ENCODE peak calls at places on chromosome 13, in five cellular contexts. B is body of pancreas, V is NB4, E is A549, Q is heart left ventricle. C is an unnamed sample.

GRCh38 chr13:72424059-72424458 is 303.4 kb downstream of the MZT1 start:
- DNase-seq in B (no peak), V (no peak), E (no peak), Q (no peak), C (no peak)

GRCh38 chr13:24627090-24627714 is 53.0 kb upstream of the ATP12A start:
- DNase-seq in B (peak), V (no peak), E (peak), Q (no peak), C (no peak)

GRCh38 chr13:40433577-40433976 is 232.9 kb downstream of the FOXO1 start:
- DNase-seq in B (no peak), V (peak), E (no peak), Q (no peak), C (no peak)

GRCh38 chr13:109200556-109200955 is 571.1 kb downstream of the MYO16 start:
- DNase-seq in B (no peak), V (no peak), E (no peak), Q (no peak), C (no peak)

GRCh38 chr13:84360843-84361242 is 478.6 kb upstream of the SLITRK1 start:
- DNase-seq in B (no peak), V (no peak), E (no peak), Q (no peak), C (no peak)

GRCh38 chr13:43019811-43020210 is 3.6 kb upstream of the DNAJC15 start:
- DNase-seq in B (no peak), V (no peak), E (no peak), Q (no peak), C (no peak)

GRCh38 chr13:77966671-77967070 is 48.0 kb upstream of the EDNRB start:
- DNase-seq in B (no peak), V (no peak), E (no peak), Q (no peak), C (no peak)

GRCh38 chr13:63088226-63088625 is 1672.6 kb upstream of the PCDH20 start:
- DNase-seq in B (no peak), V (no peak), E (no peak), Q (no peak), C (no peak)

GRCh38 chr13:27959976-27960361 is 9.1 kb downstream of the CDX2 start:
- DNase-seq in B (no peak), V (no peak), E (no peak), Q (no peak), C (no peak)

GRCh38 chr13:107866666-107867623 is 348.4 kb downstream of the LIG4 start:
- DNase-seq in B (no peak), V (no peak), E (no peak), Q (no peak), C (no peak)

GRCh38 chr13:45728759-45729158 is 26.6 kb downstream of the CBY2 start:
- DNase-seq in B (no peak), V (peak), E (peak), Q (no peak), C (peak)

GRCh38 chr13:112102243-112102642 is 35.3 kb downstream of the SOX1 start:
- DNase-seq in B (no peak), V (peak), E (no peak), Q (no peak), C (no peak)

GRCh38 chr13:86591862-86592261 is 792.6 kb upstream of the SLITRK6 start:
- DNase-seq in B (no peak), V (no peak), E (no peak), Q (no peak), C (no peak)

GRCh38 chr13:64928704-64929499 is 2301.2 kb downstream of the PCDH9 start:
- DNase-seq in B (no peak), V (no peak), E (no peak), Q (no peak), C (no peak)

GRCh38 chr13:93233997-93234416 is 7.4 kb downstream of the GPC6 start:
- DNase-seq in B (no peak), V (peak), E (no peak), Q (no peak), C (no peak)

GRCh38 chr13:37618554-37618953 is 20.0 kb upstream of the POSTN start:
- DNase-seq in B (no peak), V (no peak), E (no peak), Q (no peak), C (no peak)

GRCh38 chr13:98103531-98103930 is 39.4 kb upstream of the FARP1 start:
- DNase-seq in B (no peak), V (no peak), E (no peak), Q (no peak), C (no peak)

GRCh38 chr13:93963266-93964131 is 516.0 kb downstream of the DCT start:
- DNase-seq in B (no peak), V (no peak), E (peak), Q (no peak), C (no peak)

GRCh38 chr13:111912991-111913781 is 153.8 kb upstream of the SOX1 start:
- DNase-seq in B (no peak), V (no peak), E (no peak), Q (no peak), C (no peak)

GRCh38 chr13:48292650-48293049 is 10.9 kb upstream of the RB1 start:
- DNase-seq in B (no peak), V (no peak), E (no peak), Q (no peak), C (no peak)

GRCh38 chr13:27170221-27170520 is 1.4 kb downstream of the USP12 start:
- DNase-seq in B (no peak), V (peak), E (no peak), Q (no peak), C (no peak)

GRCh38 chr13:75468098-75468497 is 13.9 kb downstream of the TBC1D4 start:
- DNase-seq in B (no peak), V (no peak), E (no peak), Q (no peak), C (no peak)

DNA sequence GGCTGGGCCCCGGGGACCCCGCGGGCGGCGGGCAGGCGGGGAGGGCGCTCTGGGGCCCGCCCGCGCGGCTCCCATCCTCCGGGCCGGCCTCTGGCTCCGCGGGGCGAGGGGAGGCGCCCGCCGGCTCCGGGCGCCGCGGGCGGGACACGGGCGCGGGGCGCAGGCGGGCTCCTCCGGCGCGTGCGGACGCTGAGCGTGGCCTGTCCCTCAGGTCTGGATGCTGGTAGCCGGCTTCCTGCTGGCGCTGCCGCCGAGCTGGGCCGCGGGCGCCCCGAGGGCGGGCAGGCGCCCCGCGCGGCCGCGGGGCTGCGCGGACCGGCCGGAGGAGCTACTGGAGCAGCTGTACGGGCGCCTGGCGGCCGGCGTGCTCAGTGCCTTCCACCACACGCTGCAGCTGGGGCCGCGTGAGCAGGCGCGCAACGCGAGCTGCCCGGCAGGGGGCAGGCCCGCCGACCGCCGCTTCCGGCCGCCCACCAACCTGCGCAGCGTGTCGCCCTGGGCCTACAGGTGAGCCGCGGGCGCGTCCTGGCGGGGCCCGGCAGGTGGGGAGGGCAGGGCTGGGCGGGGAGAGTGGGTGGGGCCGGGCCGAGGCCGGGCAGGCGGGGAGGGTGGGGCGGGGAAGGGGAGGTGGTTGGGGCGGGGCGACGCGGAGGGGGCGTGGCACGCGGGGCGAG is 423 bp downstream of the IL17D start:
- DNase-seq in B (peak), V (peak), E (peak), Q (peak), C (peak)
- TF ChIP-seq POLR2A in B (peak), V (peak), E (peak), Q (no peak), C (no peak)

GRCh38 chr13:105921711-105922110 is 613.8 kb downstream of the EFNB2 start:
- DNase-seq in B (no peak), V (no peak), E (no peak), Q (no peak), C (no peak)

GRCh38 chr13:105915451-105915850 is 620.0 kb downstream of the EFNB2 start:
- DNase-seq in B (no peak), V (no peak), E (no peak), Q (no peak), C (no peak)

GRCh38 chr13:105914637-105915036 is 620.8 kb downstream of the EFNB2 start:
- DNase-seq in B (no peak), V (no peak), E (no peak), Q (no peak), C (no peak)

GRCh38 chr13:105920375-105920774 is 615.1 kb downstream of the EFNB2 start:
- DNase-seq in B (no peak), V (peak), E (no peak), Q (no peak), C (no peak)

DNA sequence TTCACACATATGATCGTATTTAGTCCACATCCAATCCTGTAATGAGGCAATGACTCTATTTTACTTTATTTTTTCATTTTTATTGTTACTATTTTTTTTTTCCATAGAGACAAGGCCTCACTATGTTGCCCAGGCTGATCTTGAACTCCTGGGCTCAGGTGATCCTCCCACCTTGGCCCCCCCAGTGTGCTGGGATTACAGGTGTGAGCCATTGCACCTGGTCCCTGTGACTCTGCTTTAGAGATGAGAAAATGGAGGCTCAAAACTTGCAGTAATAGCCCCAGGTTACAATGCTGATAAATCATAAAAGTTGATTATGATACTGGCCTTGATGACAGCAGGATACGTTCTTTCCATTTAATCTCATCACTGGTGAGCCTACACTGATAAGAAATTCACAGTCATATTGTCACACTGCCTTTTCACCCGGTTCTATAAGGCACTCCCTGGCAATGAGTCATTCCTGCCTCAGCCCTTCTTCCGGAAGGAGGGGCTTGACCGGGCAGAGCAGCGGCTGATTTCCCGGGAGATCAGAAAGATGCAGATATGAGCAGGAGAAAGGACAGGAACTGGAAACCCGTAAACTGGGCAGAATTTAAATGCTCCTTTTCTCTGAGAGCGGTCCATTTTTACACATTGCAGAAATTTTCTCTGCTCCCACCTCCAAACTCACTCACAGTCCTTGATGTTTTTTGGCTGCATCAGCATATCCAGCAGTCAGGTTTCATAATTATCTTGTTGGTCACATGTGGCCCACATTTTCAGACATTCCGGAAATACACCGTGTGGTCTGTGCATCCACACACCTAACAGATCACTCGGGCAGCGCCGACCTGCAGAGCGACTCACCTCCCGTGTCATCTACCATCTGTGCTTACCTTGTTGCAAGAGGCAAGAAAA is 616.4 kb downstream of the EFNB2 start:
- DNase-seq in B (peak), V (peak), E (peak), Q (no peak), C (peak)
- TF ChIP-seq POLR2A in B (no peak), V (no peak), E (no peak), Q (no peak), C (no peak)

GRCh38 chr13:114062341-114062740 is 70.1 kb downstream of the RASA3 start:
- DNase-seq in B (no peak), V (no peak), E (no peak), Q (peak), C (no peak)

GRCh38 chr13:114065141-114065925 is 67.1 kb downstream of the RASA3 start:
- DNase-seq in B (peak), V (peak), E (peak), Q (peak), C (peak)

GRCh38 chr13:114064516-114065140 is 67.8 kb downstream of the RASA3 start:
- DNase-seq in B (no peak), V (no peak), E (no peak), Q (peak), C (no peak)

GRCh38 chr13:114062754-114063153 is 69.7 kb downstream of the RASA3 start:
- DNase-seq in B (no peak), V (peak), E (no peak), Q (peak), C (no peak)

DNA sequence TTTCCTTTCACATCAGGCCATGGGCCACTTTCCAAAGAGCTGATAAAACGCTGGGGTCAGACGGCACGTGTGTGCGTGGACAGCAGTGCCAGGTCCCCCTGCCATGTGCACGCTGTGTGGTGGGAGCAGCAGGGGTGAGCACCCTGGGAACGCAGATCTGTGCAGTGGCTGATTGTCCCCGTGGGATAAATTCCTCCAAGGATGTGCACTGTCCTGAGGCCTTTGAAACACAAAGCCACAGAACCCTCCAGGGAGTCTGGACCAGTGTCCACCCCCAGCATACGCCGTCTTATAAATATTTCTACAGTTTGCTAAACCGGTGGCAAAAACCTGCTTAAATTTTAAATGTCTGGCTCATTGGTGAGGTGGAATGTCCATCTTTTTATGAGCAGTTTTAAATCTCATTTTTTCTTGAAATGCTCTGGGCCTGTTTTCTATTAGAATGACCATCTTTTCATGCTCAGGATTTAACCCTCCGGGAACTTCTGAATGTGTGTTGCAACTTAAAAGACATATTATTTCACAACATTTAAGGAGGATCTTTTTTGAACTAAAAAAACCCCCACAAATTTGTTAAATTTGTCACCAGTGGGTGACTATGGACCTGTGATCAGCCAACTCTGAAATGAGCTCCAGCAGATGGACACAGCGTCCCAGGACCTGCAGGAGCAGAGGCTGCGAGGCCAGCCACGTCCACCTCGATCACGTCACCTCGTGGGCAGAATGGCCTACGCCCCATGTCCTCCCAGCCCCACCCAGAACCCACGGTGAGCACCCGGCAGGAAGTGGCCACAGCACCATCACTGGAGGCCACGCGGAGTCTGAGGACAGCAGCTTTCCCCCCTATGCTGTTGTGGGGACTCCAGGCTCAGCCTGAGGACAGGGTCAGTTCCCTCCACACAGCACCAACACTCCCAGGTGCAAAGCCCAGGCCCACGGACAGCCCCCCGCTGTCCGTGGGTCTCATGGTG is 68.6 kb downstream of the RASA3 start:
- DNase-seq in B (peak), V (peak), E (no peak), Q (peak), C (no peak)
- TF ChIP-seq POLR2A in B (no peak), V (peak), E (peak), Q (no peak), C (no peak)

DNA sequence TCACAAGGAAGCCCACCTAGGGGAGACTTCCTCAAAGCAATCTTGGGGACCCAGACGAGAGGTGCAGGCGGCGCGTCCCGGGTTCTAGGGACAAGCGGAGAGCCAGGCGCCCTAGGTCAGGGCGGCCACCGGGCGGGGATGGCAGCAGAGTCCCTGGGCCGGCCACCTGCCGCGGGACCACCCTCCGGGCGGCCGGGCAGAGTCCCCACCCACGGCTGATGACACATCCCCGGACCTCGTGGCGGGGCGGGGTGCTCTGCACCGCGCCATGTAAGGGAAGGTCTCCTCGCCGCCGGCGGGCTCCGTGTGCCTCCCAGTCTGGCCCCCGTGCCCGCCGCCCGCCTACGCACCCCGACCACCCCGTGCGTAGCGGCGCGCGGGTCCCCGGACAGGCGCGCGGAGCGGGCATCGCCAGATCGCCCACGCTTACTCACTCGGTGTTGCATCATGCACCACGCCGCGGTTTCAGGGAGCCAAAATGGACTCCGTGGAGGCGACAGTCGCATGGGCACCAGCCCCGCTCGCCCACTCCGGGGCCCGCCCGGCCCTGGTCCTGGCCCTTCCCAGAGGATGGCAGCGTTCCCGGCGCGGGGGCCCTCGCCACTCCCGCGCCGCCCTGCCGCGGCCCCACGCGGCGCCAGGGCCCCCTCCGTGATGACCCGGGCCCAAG is 643 bp downstream of the SLC7A1 start:
- DNase-seq in B (peak), V (peak), E (peak), Q (peak), C (peak)
- TF ChIP-seq POLR2A in B (peak), V (peak), E (peak), Q (no peak), C (peak)

DNA sequence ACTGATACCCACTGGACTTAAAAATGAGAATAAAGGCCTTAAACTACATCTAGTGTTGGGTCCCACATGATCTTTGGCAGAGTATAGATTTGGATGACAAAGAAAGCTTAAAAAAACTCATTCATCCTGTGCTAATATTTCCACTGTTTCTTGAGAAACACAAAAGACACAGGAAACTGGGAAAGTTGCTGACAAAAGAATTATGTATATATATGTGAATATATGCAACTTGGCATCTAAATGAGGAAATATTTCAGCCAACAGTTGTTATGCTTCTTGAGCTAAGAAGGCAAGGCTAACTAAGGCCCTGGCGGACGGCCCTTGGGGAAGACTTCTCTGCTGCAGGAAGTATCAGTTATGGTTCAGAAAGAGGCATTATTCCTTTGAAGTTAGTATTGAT is 491.9 kb downstream of the DIAPH3 start:
- DNase-seq in B (no peak), V (no peak), E (no peak), Q (no peak), C (no peak)
- TF ChIP-seq POLR2A in B (no peak), V (no peak), E (no peak), Q (no peak), C (no peak)

GRCh38 chr13:110523180-110523579 is 38.3 kb downstream of the RAB20 start:
- DNase-seq in B (no peak), V (peak), E (no peak), Q (no peak), C (no peak)

GRCh38 chr13:110525328-110526319 is 35.9 kb downstream of the RAB20 start:
- DNase-seq in B (no peak), V (no peak), E (no peak), Q (no peak), C (no peak)

GRCh38 chr13:110521946-110522345 is 39.6 kb downstream of the RAB20 start:
- DNase-seq in B (peak), V (peak), E (no peak), Q (no peak), C (no peak)

GRCh38 chr13:110523838-110524237 is 37.7 kb downstream of the RAB20 start:
- DNase-seq in B (no peak), V (no peak), E (no peak), Q (no peak), C (no peak)

DNA sequence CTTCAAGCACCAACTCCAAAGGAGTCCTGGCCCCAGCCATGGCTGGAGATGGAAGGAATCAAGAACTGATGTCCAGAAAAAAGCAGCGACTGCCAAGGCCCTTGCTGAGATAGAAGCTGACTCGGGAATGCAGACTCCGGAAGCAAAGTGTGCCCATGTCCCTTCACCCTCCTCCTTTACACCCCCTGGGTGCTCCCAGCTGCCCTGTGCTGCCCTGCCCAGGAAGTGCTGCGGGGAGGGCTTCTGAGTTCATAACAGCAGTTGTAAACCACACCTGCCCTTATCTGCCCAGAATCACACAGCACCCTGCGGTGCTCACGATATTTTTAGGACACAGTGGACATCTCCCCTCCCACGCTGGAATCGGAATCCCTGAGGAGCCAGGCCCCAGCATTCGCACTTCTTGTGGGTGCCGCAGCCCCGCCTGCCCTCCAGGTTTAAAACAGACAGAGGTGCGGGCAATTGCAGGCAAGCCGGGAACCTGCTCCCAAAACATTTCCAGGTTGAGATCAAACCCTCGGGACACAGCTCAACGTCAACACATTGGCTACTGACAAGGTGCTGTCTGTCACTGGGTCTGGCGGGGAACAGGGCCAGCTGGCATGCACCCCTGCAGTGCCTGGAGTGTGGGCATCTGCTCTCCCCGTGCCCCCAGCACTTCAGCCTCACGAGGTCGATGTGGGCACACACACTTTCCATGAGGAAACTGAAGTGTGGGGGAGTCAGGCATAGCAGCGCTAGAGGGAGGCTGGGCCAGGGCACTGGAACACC is 36.9 kb downstream of the RAB20 start:
- DNase-seq in B (peak), V (peak), E (no peak), Q (peak), C (no peak)
- TF ChIP-seq POLR2A in B (no peak), V (no peak), E (no peak), Q (no peak), C (no peak)

C was measured in erythroblast.